ENCODE peak calls at places on chromosomes 6 and 20, in five cellular contexts. T, H, L, D and Z are unnamed samples.
A peak's percentile ranks its signal among the peaks of the same experiment; 100 is the strongest.

GRCh38 chr6:39203398-39203797 is 25.9 kb downstream of the KCNK5 start:
- DNase-seq in T (no peak), H (no peak), L (no peak), D (no peak), Z (no peak)

GRCh38 chr6:111087106-111087835 is at the start of gene SLC16A10:
- DNase-seq in T (peak; percentile 73), H (peak; percentile 87), L (peak; percentile 36), D (peak; percentile 79), Z (peak; percentile 93)

GRCh38 chr6:147549531-147549930 is 41.0 kb downstream of the SAMD5 start:
- DNase-seq in T (no peak), H (no peak), L (no peak), D (no peak), Z (no peak)

GRCh38 chr20:48690888-48691287 is 136.9 kb downstream of the PREX1 start:
- DNase-seq in T (no peak), H (no peak), L (no peak), D (no peak), Z (no peak)

GRCh38 chr6:63574554-63574900 is 2.2 kb downstream of the LOC128125822 start:
- DNase-seq in T (no peak), H (no peak), L (no peak), D (no peak), Z (no peak)

GRCh38 chr6:42224222-42225042 is 6.8 kb upstream of the MRPS10 start:
- DNase-seq in T (no peak), H (no peak), L (no peak), D (no peak), Z (peak; percentile 80)

GRCh38 chr6:64681416-64682160 is 1025.4 kb downstream of the EYS start:
- DNase-seq in T (no peak), H (no peak), L (no peak), D (no peak), Z (no peak)

GRCh38 chr20:48159156-48159971 is 374.1 kb upstream of the SULF2 start:
- DNase-seq in T (no peak), H (no peak), L (no peak), D (no peak), Z (no peak)

GRCh38 chr20:51489611-51490010 is 52.9 kb downstream of the NFATC2 start:
- DNase-seq in T (no peak), H (no peak), L (no peak), D (no peak), Z (no peak)

GRCh38 chr6:123393333-123393732 is 243.4 kb downstream of the TRDN start:
- DNase-seq in T (no peak), H (no peak), L (no peak), D (no peak), Z (no peak)

GRCh38 chr6:125868252-125868651 is 77.5 kb downstream of the NCOA7 start:
- DNase-seq in T (no peak), H (no peak), L (no peak), D (no peak), Z (no peak)

GRCh38 chr6:167731216-167731615 is 95.5 kb upstream of the AFDN start:
- DNase-seq in T (no peak), H (no peak), L (no peak), D (no peak), Z (no peak)

GRCh38 chr6:106473807-106474206 is 113.3 kb downstream of the CRYBG1 start:
- DNase-seq in T (no peak), H (no peak), L (no peak), D (no peak), Z (no peak)

GRCh38 chr6:80196914-80197313 is 90.4 kb downstream of the BCKDHB start:
- DNase-seq in T (no peak), H (no peak), L (no peak), D (no peak), Z (no peak)

GRCh38 chr6:46954819-46955520 is 33.2 kb upstream of the ADGRF5 start:
- DNase-seq in T (peak; percentile 10), H (no peak), L (no peak), D (no peak), Z (no peak)

GRCh38 chr6:67606905-67607828 is 1027.9 kb upstream of the ADGRB3 start:
- DNase-seq in T (no peak), H (no peak), L (no peak), D (no peak), Z (no peak)